ENCODE peak calls at places on chromosomes 6 and 20, in four cellular contexts. One of them, this sample, is unnamed.

GRCh38 chr6:112253842-112254816 is at the start of gene LAMA4:
- DNase-seq in heart right ventricle: peak; percentile 72
- DNase-seq in AG04450: no peak
- DNase-seq in thoracic aorta: no peak
- DNase-seq in this sample: peak; percentile 11

GRCh38 chr6:3340891-3341290 is 82.1 kb downstream of the PSMG4 start:
- DNase-seq in heart right ventricle: no peak
- DNase-seq in thoracic aorta: no peak
- DNase-seq in AG04450: no peak
- DNase-seq in this sample: no peak

GRCh38 chr6:137746264-137746663 is 120.8 kb upstream of the TNFAIP3 start:
- DNase-seq in AG04450: no peak
- DNase-seq in thoracic aorta: no peak
- DNase-seq in heart right ventricle: no peak
- DNase-seq in this sample: no peak

GRCh38 chr6:24581084-24581669 is 64.8 kb downstream of the KIAA0319 start:
- DNase-seq in AG04450: peak; percentile 21
- DNase-seq in thoracic aorta: peak; percentile 9
- DNase-seq in heart right ventricle: peak; percentile 64
- DNase-seq in this sample: peak; percentile 66

GRCh38 chr20:20064303-20064702 is 12.0 kb downstream of the CFAP61 start:
- DNase-seq in thoracic aorta: no peak
- DNase-seq in AG04450: no peak
- DNase-seq in heart right ventricle: no peak
- DNase-seq in this sample: no peak

GRCh38 chr20:36109251-36109947 is 45.1 kb upstream of the EPB41L1 start:
- DNase-seq in AG04450: no peak
- DNase-seq in thoracic aorta: no peak
- DNase-seq in heart right ventricle: no peak
- DNase-seq in this sample: no peak

GRCh38 chr6:44253307-44254101 is 3.8 kb downstream of the SLC35B2 start:
- DNase-seq in thoracic aorta: no peak
- DNase-seq in AG04450: no peak
- DNase-seq in heart right ventricle: no peak
- DNase-seq in this sample: no peak

GRCh38 chr6:169487579-169488205 is 214.1 kb downstream of the WDR27 start:
- DNase-seq in thoracic aorta: no peak
- DNase-seq in heart right ventricle: no peak
- DNase-seq in AG04450: no peak
- DNase-seq in this sample: no peak

GRCh38 chr6:144377586-144377985 is 92.5 kb downstream of the UTRN start:
- DNase-seq in heart right ventricle: no peak
- DNase-seq in thoracic aorta: no peak
- DNase-seq in AG04450: peak; percentile 52
- DNase-seq in this sample: no peak

GRCh38 chr20:53926428-53927028 is 143.9 kb downstream of the BCAS1 start:
- DNase-seq in thoracic aorta: no peak
- DNase-seq in AG04450: no peak
- DNase-seq in heart right ventricle: no peak
- DNase-seq in this sample: no peak

GRCh38 chr6:34094474-34095135 is 51.3 kb downstream of the GRM4 start:
- DNase-seq in heart right ventricle: no peak
- DNase-seq in AG04450: no peak
- DNase-seq in thoracic aorta: no peak
- DNase-seq in this sample: no peak

GRCh38 chr6:153778216-153778615 is 260.8 kb upstream of the OPRM1 start:
- DNase-seq in AG04450: no peak
- DNase-seq in heart right ventricle: no peak
- DNase-seq in thoracic aorta: no peak
- DNase-seq in this sample: no peak

GRCh38 chr6:147382945-147383554 is 125.4 kb upstream of the SAMD5 start:
- DNase-seq in thoracic aorta: no peak
- DNase-seq in heart right ventricle: no peak
- DNase-seq in AG04450: no peak
- DNase-seq in this sample: no peak

GRCh38 chr6:12170351-12171079 is 119.6 kb upstream of the EDN1 start:
- DNase-seq in AG04450: no peak
- DNase-seq in heart right ventricle: no peak
- DNase-seq in thoracic aorta: no peak
- DNase-seq in this sample: no peak

GRCh38 chr6:125421853-125422252 is 120.1 kb upstream of the HDDC2 start:
- DNase-seq in heart right ventricle: peak; percentile 27
- DNase-seq in AG04450: no peak
- DNase-seq in thoracic aorta: peak; percentile 38
- DNase-seq in this sample: peak; percentile 62

GRCh38 chr6:161736796-161737292 is 463.0 kb upstream of the AGPAT4 start:
- DNase-seq in heart right ventricle: no peak
- DNase-seq in thoracic aorta: no peak
- DNase-seq in AG04450: no peak
- DNase-seq in this sample: no peak

GRCh38 chr20:63708301-63709148 is 686 bp downstream of the ZGPAT start:
- DNase-seq in AG04450: no peak
- DNase-seq in thoracic aorta: no peak
- DNase-seq in heart right ventricle: no peak
- DNase-seq in this sample: no peak

GRCh38 chr20:23050847-23051627 is 1.6 kb upstream of the THBD start:
- DNase-seq in thoracic aorta: peak; percentile 78
- DNase-seq in AG04450: peak; percentile 27
- DNase-seq in heart right ventricle: peak; percentile 87
- DNase-seq in this sample: no peak

GRCh38 chr6:34146021-34146782 is at the start of gene GRM4:
- DNase-seq in heart right ventricle: no peak
- DNase-seq in thoracic aorta: no peak
- DNase-seq in AG04450: no peak
- DNase-seq in this sample: no peak

GRCh38 chr20:36465109-36466080 is 75.9 kb upstream of the MYL9 start:
- DNase-seq in AG04450: peak; percentile 29
- DNase-seq in heart right ventricle: no peak
- DNase-seq in thoracic aorta: no peak
- DNase-seq in this sample: no peak

GRCh38 chr6:15504040-15504491 is 158.8 kb downstream of the DTNBP1 start:
- DNase-seq in heart right ventricle: peak; percentile 57
- DNase-seq in thoracic aorta: no peak
- DNase-seq in AG04450: no peak
- DNase-seq in this sample: peak; percentile 58

GRCh38 chr6:5028301-5028700 is 24.5 kb upstream of the RPP40 start:
- DNase-seq in AG04450: no peak
- DNase-seq in heart right ventricle: no peak
- DNase-seq in thoracic aorta: no peak
- DNase-seq in this sample: no peak

GRCh38 chr6:5028921-5029320 is 25.1 kb upstream of the RPP40 start:
- DNase-seq in thoracic aorta: no peak
- DNase-seq in AG04450: no peak
- DNase-seq in heart right ventricle: no peak
- DNase-seq in this sample: no peak

GRCh38 chr6:5029609-5030008 is 25.8 kb upstream of the RPP40 start:
- DNase-seq in heart right ventricle: no peak
- DNase-seq in AG04450: no peak
- DNase-seq in thoracic aorta: no peak
- DNase-seq in this sample: no peak

GRCh38 chr6:5023923-5024322 is 20.1 kb upstream of the RPP40 start:
- DNase-seq in AG04450: no peak
- DNase-seq in thoracic aorta: no peak
- DNase-seq in heart right ventricle: no peak
- DNase-seq in this sample: no peak

GRCh38 chr6:5025911-5026819 is 22.3 kb upstream of the RPP40 start:
- DNase-seq in heart right ventricle: peak; percentile 61
- DNase-seq in thoracic aorta: no peak
- DNase-seq in AG04450: no peak
- DNase-seq in this sample: no peak
- H3K27ac ChIP-seq in heart right ventricle: peak overlapping the region; percentile 68
- H3K27ac ChIP-seq in thoracic aorta: peak overlapping the region; percentile 84
- H3K27ac ChIP-seq in AG04450: peak overlapping the region; percentile 31
- H3K27ac ChIP-seq in this sample: peak overlapping the region; percentile 19

DNA sequence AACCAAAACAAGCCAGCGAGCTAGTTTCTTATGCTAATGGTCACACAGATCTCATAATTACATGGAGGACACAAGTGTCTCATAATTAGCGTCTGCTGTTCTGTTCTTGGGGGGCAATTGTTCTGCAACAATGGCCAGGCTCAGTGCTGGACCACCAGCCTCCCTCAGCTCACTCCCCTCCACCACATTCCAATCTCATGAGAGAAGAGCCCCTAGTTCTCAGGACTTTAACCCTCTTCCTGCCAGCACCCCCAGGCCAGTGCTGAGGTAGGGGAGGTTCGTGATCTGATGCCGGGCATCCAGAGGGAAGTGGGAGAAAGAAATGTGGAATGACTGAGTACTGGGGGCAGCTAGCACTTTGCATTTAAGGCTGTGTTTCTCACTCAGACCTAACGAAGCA is 20.1 kb upstream of the TOX2 start:
- DNase-seq in heart right ventricle: no peak
- DNase-seq in AG04450: no peak
- DNase-seq in thoracic aorta: no peak
- DNase-seq in this sample: no peak
- H3K27ac ChIP-seq in heart right ventricle: no peak overlapping the region
- H3K27ac ChIP-seq in AG04450: no peak overlapping the region
- H3K27ac ChIP-seq in thoracic aorta: no peak overlapping the region
- H3K27ac ChIP-seq in this sample: no peak overlapping the region

GRCh38 chr20:50050660-50051308 is 62.2 kb downstream of the UBE2V1 start:
- DNase-seq in AG04450: no peak
- DNase-seq in heart right ventricle: no peak
- DNase-seq in thoracic aorta: no peak
- DNase-seq in this sample: no peak
- H3K27ac ChIP-seq in AG04450: no peak overlapping the region
- H3K27ac ChIP-seq in heart right ventricle: no peak overlapping the region
- H3K27ac ChIP-seq in thoracic aorta: no peak overlapping the region
- H3K27ac ChIP-seq in this sample: no peak overlapping the region

GRCh38 chr6:105818505-105818904 is 267.6 kb upstream of the PRDM1 start:
- DNase-seq in AG04450: no peak
- DNase-seq in heart right ventricle: no peak
- DNase-seq in thoracic aorta: no peak
- DNase-seq in this sample: no peak

GRCh38 chr6:105816875-105817274 is 269.3 kb upstream of the PRDM1 start:
- DNase-seq in heart right ventricle: no peak
- DNase-seq in thoracic aorta: no peak
- DNase-seq in AG04450: no peak
- DNase-seq in this sample: no peak

GRCh38 chr6:105815657-105816555 is 270.2 kb upstream of the PRDM1 start:
- DNase-seq in AG04450: no peak
- DNase-seq in thoracic aorta: no peak
- DNase-seq in heart right ventricle: no peak
- DNase-seq in this sample: no peak

GRCh38 chr6:105817961-105818360 is 268.2 kb upstream of the PRDM1 start:
- DNase-seq in heart right ventricle: no peak
- DNase-seq in AG04450: no peak
- DNase-seq in thoracic aorta: no peak
- DNase-seq in this sample: no peak

GRCh38 chr6:105817370-105817769 is 268.8 kb upstream of the PRDM1 start:
- DNase-seq in heart right ventricle: no peak
- DNase-seq in thoracic aorta: no peak
- DNase-seq in AG04450: no peak
- DNase-seq in this sample: no peak
- H3K27ac ChIP-seq in heart right ventricle: no peak overlapping the region
- H3K27ac ChIP-seq in thoracic aorta: no peak overlapping the region
- H3K27ac ChIP-seq in AG04450: no peak overlapping the region
- H3K27ac ChIP-seq in this sample: no peak overlapping the region

GRCh38 chr6:136334465-136334846 is 44.8 kb upstream of the BCLAF1 start:
- DNase-seq in heart right ventricle: peak; percentile 20
- DNase-seq in thoracic aorta: no peak
- DNase-seq in AG04450: no peak
- DNase-seq in this sample: peak; percentile 41
- H3K27ac ChIP-seq in heart right ventricle: no peak overlapping the region
- H3K27ac ChIP-seq in thoracic aorta: no peak overlapping the region
- H3K27ac ChIP-seq in AG04450: no peak overlapping the region
- H3K27ac ChIP-seq in this sample: peak overlapping the region; percentile 2

GRCh38 chr6:106383573-106383972 is 23.1 kb downstream of the CRYBG1 start:
- DNase-seq in AG04450: no peak
- DNase-seq in thoracic aorta: no peak
- DNase-seq in heart right ventricle: no peak
- DNase-seq in this sample: no peak
- H3K27ac ChIP-seq in AG04450: no peak overlapping the region
- H3K27ac ChIP-seq in thoracic aorta: no peak overlapping the region
- H3K27ac ChIP-seq in heart right ventricle: no peak overlapping the region
- H3K27ac ChIP-seq in this sample: no peak overlapping the region

This sample was measured in substantia nigra.